ENCODE peak calls at places on chromosomes 3 and 15, in eight cellular contexts. K is heart left ventricle, P is spleen, O is esophagus squamous epithelium, X is sigmoid colon, T is IMR-90, F is HCT116, Q is transverse colon. N is an unnamed sample.

GRCh38 chr3:143847787-143848631 is at the start of gene SLC9A9:
- DNase-seq in K (peak; percentile 23), P (peak; percentile 78), O (no peak), X (no peak), T (peak; percentile 79), F (no peak), Q (peak; percentile 23), N (peak; percentile 63)

GRCh38 chr15:71115567-71116351 is 488 bp downstream of the THSD4 start:
- DNase-seq in K (peak; percentile 44), P (no peak), O (no peak), X (no peak), T (peak; percentile 58), F (no peak), Q (peak; percentile 71), N (no peak)

GRCh38 chr15:82852906-82853635 is 43.6 kb downstream of the WHAMM start:
- DNase-seq in K (no peak), P (no peak), O (no peak), X (no peak), T (no peak), F (no peak), Q (no peak), N (no peak)

GRCh38 chr3:43153189-43154083 is 47.6 kb upstream of the POMGNT2 start:
- DNase-seq in K (no peak), P (no peak), O (no peak), X (peak; percentile 89), T (peak; percentile 88), F (no peak), Q (peak; percentile 48), N (no peak)

GRCh38 chr3:143098032-143098764 is 21.4 kb upstream of the CHST2 start:
- DNase-seq in K (no peak), P (no peak), O (no peak), X (no peak), T (no peak), F (no peak), Q (no peak), N (no peak)

GRCh38 chr3:39388741-39389248 is 5.6 kb downstream of the SLC25A38 start:
- DNase-seq in K (no peak), P (no peak), O (no peak), X (no peak), T (no peak), F (no peak), Q (no peak), N (peak; percentile 89)

GRCh38 chr3:164687211-164687610 is 391.1 kb downstream of the SI start:
- DNase-seq in K (no peak), P (no peak), O (no peak), X (no peak), T (no peak), F (no peak), Q (no peak), N (no peak)

GRCh38 chr3:11335056-11335608 is 62.9 kb downstream of the ATG7 start:
- DNase-seq in K (no peak), P (no peak), O (no peak), X (no peak), T (peak; percentile 81), F (peak; percentile 51), Q (no peak), N (peak; percentile 5)

GRCh38 chr3:138114988-138115971 is at the start of gene DZIP1L:
- DNase-seq in K (peak; percentile 69), P (peak; percentile 92), O (no peak), X (peak; percentile 86), T (peak; percentile 70), F (peak; percentile 35), Q (peak; percentile 37), N (no peak)

GRCh38 chr15:36527512-36528162 is 51.8 kb upstream of the CDIN1 start:
- DNase-seq in K (no peak), P (no peak), O (no peak), X (no peak), T (no peak), F (no peak), Q (no peak), N (no peak)

GRCh38 chr15:57780461-57780860 is 73.9 kb downstream of the POLR2M start:
- DNase-seq in K (no peak), P (no peak), O (no peak), X (no peak), T (no peak), F (no peak), Q (no peak), N (no peak)

GRCh38 chr15:77243716-77244401 is 172.9 kb upstream of the TSPAN3 start:
- DNase-seq in K (no peak), P (no peak), O (no peak), X (no peak), T (no peak), F (no peak), Q (no peak), N (no peak)

GRCh38 chr3:178369006-178369405 is 167.2 kb upstream of the KCNMB2 start:
- DNase-seq in K (no peak), P (no peak), O (no peak), X (no peak), T (no peak), F (no peak), Q (no peak), N (no peak)

GRCh38 chr3:13783556-13783955 is 96.3 kb downstream of the WNT7A start:
- DNase-seq in K (no peak), P (no peak), O (no peak), X (no peak), T (no peak), F (no peak), Q (no peak), N (no peak)

GRCh38 chr3:132652640-132653270 is 6.9 kb downstream of the ACAD11 start:
- DNase-seq in K (no peak), P (no peak), O (no peak), X (no peak), T (peak; percentile 33), F (no peak), Q (no peak), N (no peak)

GRCh38 chr3:197186887-197187588 is 111.4 kb downstream of the DLG1 start:
- DNase-seq in K (no peak), P (no peak), O (no peak), X (no peak), T (peak; percentile 66), F (peak; percentile 32), Q (no peak), N (peak; percentile 40)

GRCh38 chr3:126834596-126835471 is 130.8 kb downstream of the CHCHD6 start:
- DNase-seq in K (no peak), P (no peak), O (no peak), X (peak; percentile 21), T (no peak), F (no peak), Q (no peak), N (no peak)

GRCh38 chr15:53038542-53038941 is 248.4 kb upstream of the ONECUT1 start:
- DNase-seq in K (no peak), P (no peak), O (no peak), X (no peak), T (no peak), F (no peak), Q (no peak), N (no peak)

GRCh38 chr3:62367735-62368704 is 5.3 kb downstream of the FEZF2 start:
- DNase-seq in K (no peak), P (no peak), O (no peak), X (no peak), T (no peak), F (no peak), Q (no peak), N (no peak)
- H3K27me3 ChIP-seq in K (peaks cover 66% of the 10 kb centered on the region), P (peaks cover 59% of the 10 kb centered on the region), O (peaks cover 29% of the 10 kb centered on the region), X (peaks cover 90% of the 10 kb centered on the region), T (peaks cover 74% of the 10 kb centered on the region), F (peaks cover 14% of the 10 kb centered on the region), Q (peaks cover 97% of the 10 kb centered on the region), N (peaks cover 8% of the 10 kb centered on the region)

GRCh38 chr3:149971403-149972075 is 844 bp upstream of the PFN2 start:
- DNase-seq in K (peak; percentile 66), P (peak; percentile 82), O (no peak), X (peak; percentile 75), T (peak; percentile 64), F (peak; percentile 49), Q (peak; percentile 58), N (no peak)

GRCh38 chr3:149968216-149968615 is 2.5 kb downstream of the PFN2 start:
- DNase-seq in K (no peak), P (no peak), O (no peak), X (no peak), T (peak; percentile 48), F (no peak), Q (no peak), N (no peak)

GRCh38 chr3:149969110-149969944 is 1.4 kb downstream of the PFN2 start:
- DNase-seq in K (peak; percentile 33), P (no peak), O (no peak), X (peak; percentile 74), T (peak; percentile 87), F (peak; percentile 57), Q (peak; percentile 31), N (no peak)

GRCh38 chr3:149969945-149970715 is 565 bp downstream of the PFN2 start:
- DNase-seq in K (peak; percentile 82), P (peak; percentile 94), O (peak; percentile 5), X (peak; percentile 94), T (peak; percentile 90), F (peak; percentile 73), Q (peak; percentile 92), N (peak; percentile 39)

GRCh38 chr3:149970716-149971402 is at the start of gene PFN2:
- DNase-seq in K (peak; percentile 79), P (peak; percentile 89), O (no peak), X (peak; percentile 84), T (peak; percentile 73), F (peak; percentile 37), Q (peak; percentile 70), N (no peak)
- TF ChIP-seq POLR2A in K (no peak), P (no peak), O (no peak), X (no peak), T (peak; percentile 79), F (no peak), Q (peak; percentile 34), N (peak; percentile 53)

GRCh38 chr3:174332413-174332812 is 526.7 kb upstream of the NAALADL2 start:
- DNase-seq in K (no peak), P (no peak), O (no peak), X (no peak), T (no peak), F (no peak), Q (no peak), N (no peak)
- H3K4me3 ChIP-seq in K (no peak overlapping the region), P (no peak overlapping the region), O (no peak overlapping the region), X (no peak overlapping the region), T (no peak overlapping the region), F (no peak overlapping the region), Q (no peak overlapping the region), N (no peak overlapping the region)

GRCh38 chr3:190127207-190127606 is 6.5 kb upstream of the P3H2 start:
- DNase-seq in K (no peak), P (no peak), O (no peak), X (no peak), T (no peak), F (no peak), Q (no peak), N (no peak)
- H3K27me3 ChIP-seq in K (no peaks in the 10 kb centered on the region), P (no peaks in the 10 kb centered on the region), O (no peaks in the 10 kb centered on the region), X (no peaks in the 10 kb centered on the region), T (no peaks in the 10 kb centered on the region), F (no peaks in the 10 kb centered on the region), Q (no peaks in the 10 kb centered on the region), N (no peaks in the 10 kb centered on the region)